ENCODE peak calls at places on chromosomes 12 and 14, in seven cellular contexts. E is kidney, S is H4, L is globus pallidus, B is myocyte, D is ascending aorta, K is anterior cingulate cortex. R is an unnamed sample.

GRCh38 chr12:5102261-5102789 is 58.6 kb downstream of the KCNA5 start:
- DNase-seq in E (no peak), S (no peak), L (no peak), B (no peak), D (no peak), K (no peak), R (no peak)

GRCh38 chr14:20614038-20614840 is 23.1 kb upstream of the RNASE12 start:
- DNase-seq in E (no peak), S (no peak), L (no peak), B (no peak), D (no peak), K (no peak), R (no peak)

GRCh38 chr14:72463291-72463866 is 430.5 kb downstream of the DPF3 start:
- DNase-seq in E (no peak), S (peak), L (no peak), B (peak), D (no peak), K (no peak), R (no peak)

GRCh38 chr12:94831081-94831747 is 172.3 kb downstream of the NDUFA12 start:
- DNase-seq in E (no peak), S (no peak), L (peak), B (peak), D (no peak), K (no peak), R (no peak)

GRCh38 chr14:96225745-96226151 is 21.1 kb downstream of the BDKRB2 start:
- DNase-seq in E (peak), S (peak), L (no peak), B (peak), D (no peak), K (no peak), R (no peak)

GRCh38 chr12:102966200-102966941 is 8.9 kb downstream of the ASCL1 start:
- DNase-seq in E (no peak), S (no peak), L (peak), B (no peak), D (no peak), K (peak), R (no peak)

GRCh38 chr14:102029956-102030355 is 56.9 kb downstream of the HSP90AA1 start:
- DNase-seq in E (no peak), S (no peak), L (no peak), B (peak), D (no peak), K (no peak), R (no peak)

GRCh38 chr12:124485371-124485770 is 82.0 kb downstream of the NCOR2 start:
- DNase-seq in E (peak), S (no peak), L (no peak), B (no peak), D (no peak), K (no peak), R (peak)

GRCh38 chr14:82999802-83000201 is 1466.1 kb upstream of the SEL1L start:
- DNase-seq in E (no peak), S (no peak), L (peak), B (peak), D (no peak), K (no peak), R (no peak)

GRCh38 chr14:60327447-60328331 is 78.7 kb downstream of the PPM1A start:
- DNase-seq in E (no peak), S (no peak), L (no peak), B (peak), D (no peak), K (no peak), R (no peak)

GRCh38 chr14:25042362-25043299 is 7.3 kb downstream of the STXBP6 start:
- DNase-seq in E (no peak), S (peak), L (peak), B (peak), D (no peak), K (peak), R (no peak)

R was measured in chondrocyte.